ENCODE peak calls at places on chromosomes 4 and X, in five cellular contexts. E is caudate nucleus; I is stimulated activated CD4-positive, alpha-beta T cell treated with anti-CD3 and anti-CD28 coated beads, TNF-alpha, amount 100 ng/mL, for 1 hour; A is occipital lobe; X is amygdala. D is an unnamed sample.

GRCh38 chr4:84799318-84799717 is 167.2 kb downstream of the WDFY3 start:
- DNase-seq in E (no peak), A (no peak), I (no peak), X (no peak), D (no peak)

GRCh38 chr4:30182786-30183185 is 537.4 kb upstream of the PCDH7 start:
- DNase-seq in I (no peak), A (no peak), X (no peak), E (no peak), D (no peak)

GRCh38 chrX:66638591-66639500 is at the start of gene EDA2R:
- DNase-seq in I (no peak), A (peak; percentile 0), X (peak; percentile 16), E (no peak), D (peak; percentile 17)

GRCh38 chr4:64617813-64618212 is 208.6 kb upstream of the TECRL start:
- DNase-seq in X (no peak), I (no peak), A (no peak), E (no peak), D (no peak)

GRCh38 chr4:8394125-8394524 is 46.4 kb downstream of the ACOX3 start:
- DNase-seq in I (no peak), E (no peak), X (peak; percentile 51), A (peak; percentile 41), D (peak; percentile 42)

GRCh38 chr4:3489451-3489962 is 26.4 kb downstream of the DOK7 start:
- DNase-seq in X (no peak), E (no peak), A (no peak), I (no peak), D (no peak)

GRCh38 chr4:185210102-185210981 is 944 bp downstream of the SNX25 start:
- DNase-seq in A (peak; percentile 67), I (no peak), X (peak; percentile 28), E (peak; percentile 33), D (peak; percentile 40)

GRCh38 chrX:40459576-40460158 is 121.1 kb upstream of the ATP6AP2 start:
- DNase-seq in X (peak; percentile 59), I (no peak), E (peak; percentile 20), A (peak; percentile 3), D (peak; percentile 65)

GRCh38 chr4:8205749-8206611 is 6.9 kb downstream of the SH3TC1 start:
- DNase-seq in A (no peak), E (no peak), X (no peak), I (no peak), D (no peak)

GRCh38 chrX:47863187-47863586 is 26.5 kb downstream of the ZNF81 start:
- DNase-seq in E (no peak), A (no peak), I (no peak), X (no peak), D (no peak)

GRCh38 chr4:83865417-83866150 is 329.7 kb downstream of the GPAT3 start:
- DNase-seq in E (no peak), A (no peak), X (no peak), I (no peak), D (no peak)

GRCh38 chr4:82230310-82230709 is 143.5 kb downstream of the HNRNPD start:
- DNase-seq in X (no peak), I (no peak), E (no peak), A (no peak), D (no peak)